ENCODE peak calls at places on chromosome 20, in ten cellular contexts. U, Z, V, O, X, D, I, A, R and G are unnamed samples.

GRCh38 chr20:49964964-49965780 is 17.6 kb upstream of the SNAI1 start:
- DNase-seq in U (no peak), Z (peak; percentile 78), V (no peak), O (peak; percentile 15), X (no peak), D (no peak), I (no peak), A (no peak), R (no peak), G (no peak)

GRCh38 chr20:3786126-3786484 is 435 bp downstream of the CENPB start:
- DNase-seq in U (no peak), Z (peak; percentile 73), V (peak; percentile 77), O (peak; percentile 69), X (peak; percentile 58), D (peak; percentile 50), I (peak; percentile 84), A (peak; percentile 77), R (peak; percentile 52), G (no peak)

GRCh38 chr20:33604084-33604990 is 57.8 kb upstream of the C20orf144 start:
- DNase-seq in U (no peak), Z (no peak), V (no peak), O (no peak), X (no peak), D (no peak), I (no peak), A (no peak), R (no peak), G (no peak)

GRCh38 chr20:49669601-49670189 is 44.0 kb downstream of the B4GALT5 start:
- DNase-seq in U (no peak), Z (no peak), V (no peak), O (no peak), X (no peak), D (no peak), I (no peak), A (no peak), R (no peak), G (no peak)

GRCh38 chr20:22999756-23000155 is 35.4 kb upstream of the SSTR4 start:
- DNase-seq in U (no peak), Z (no peak), V (no peak), O (no peak), X (no peak), D (no peak), I (no peak), A (no peak), R (no peak), G (no peak)

GRCh38 chr20:8330785-8331699 is 199.0 kb downstream of the PLCB1 start:
- DNase-seq in U (no peak), Z (no peak), V (no peak), O (peak; percentile 65), X (no peak), D (no peak), I (no peak), A (no peak), R (no peak), G (no peak)

GRCh38 chr20:60035486-60035885 is 77.3 kb downstream of the CDH26 start:
- DNase-seq in U (no peak), Z (no peak), V (no peak), O (no peak), X (no peak), D (no peak), I (no peak), A (no peak), R (no peak), G (no peak)

GRCh38 chr20:59207742-59208357 is 44.2 kb downstream of the ZNF831 start:
- DNase-seq in U (no peak), Z (peak; percentile 50), V (no peak), O (no peak), X (peak; percentile 46), D (peak; percentile 87), I (peak; percentile 75), A (peak; percentile 75), R (peak; percentile 23), G (peak; percentile 52)

GRCh38 chr20:51381557-51381956 is 161.0 kb downstream of the NFATC2 start:
- DNase-seq in U (no peak), Z (no peak), V (no peak), O (no peak), X (no peak), D (no peak), I (peak; percentile 40), A (no peak), R (no peak), G (no peak)
- H3K4me3 ChIP-seq in U (no peak overlapping the region), Z (no peak overlapping the region), V (no peak overlapping the region), O (no peak overlapping the region), X (no peak overlapping the region), D (no peak overlapping the region), I (no peak overlapping the region), A (no peak overlapping the region), R (no peak overlapping the region), G (no peak overlapping the region)

GRCh38 chr20:653590-654426 is 808 bp upstream of the SRXN1 start:
- DNase-seq in U (no peak), Z (no peak), V (no peak), O (no peak), X (no peak), D (no peak), I (no peak), A (no peak), R (no peak), G (no peak)

GRCh38 chr20:651713-652610 is 1.0 kb downstream of the SRXN1 start:
- DNase-seq in U (no peak), Z (no peak), V (no peak), O (no peak), X (no peak), D (no peak), I (no peak), A (no peak), R (no peak), G (no peak)

GRCh38 chr20:654427-654770 is 1.4 kb upstream of the SRXN1 start:
- DNase-seq in U (no peak), Z (no peak), V (no peak), O (no peak), X (no peak), D (no peak), I (no peak), A (no peak), R (no peak), G (no peak)

GRCh38 chr20:652611-653109 is 340 bp downstream of the SRXN1 start:
- DNase-seq in U (no peak), Z (no peak), V (no peak), O (peak; percentile 52), X (no peak), D (no peak), I (peak; percentile 79), A (peak; percentile 66), R (peak; percentile 25), G (peak; percentile 17)

DNA sequence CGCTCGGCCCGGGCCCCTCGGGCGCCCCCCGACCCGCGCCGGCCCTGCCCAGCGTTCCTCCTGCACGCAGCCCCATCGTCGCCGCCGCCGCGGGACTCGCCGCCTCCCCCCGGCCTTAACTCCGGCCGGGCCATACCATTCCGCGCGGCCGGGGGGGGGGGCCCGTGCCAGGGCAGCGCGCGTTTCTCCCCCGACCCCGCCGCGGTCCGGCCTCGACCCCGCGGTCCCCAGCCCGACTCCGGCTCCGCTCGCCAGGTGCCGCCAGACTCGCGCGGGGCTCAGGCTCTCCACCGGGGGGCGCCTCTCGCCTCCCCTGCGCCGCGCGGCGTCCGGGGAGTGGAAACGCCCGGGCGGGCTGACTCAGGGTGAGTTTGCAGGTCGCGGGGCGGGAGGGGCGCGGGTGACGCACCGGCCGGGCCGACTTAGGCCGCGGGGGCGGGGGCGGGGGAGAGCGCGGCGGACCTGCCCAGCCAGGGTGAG is at the start of gene SRXN1:
- DNase-seq in U (peak; percentile 36), Z (peak; percentile 97), V (peak; percentile 93), O (peak; percentile 95), X (peak; percentile 94), D (peak; percentile 79), I (peak; percentile 97), A (peak; percentile 95), R (peak; percentile 93), G (peak; percentile 91)
- TF ChIP-seq CTCF in U (peak; percentile 38), Z (peak; percentile 53), V (peak; percentile 86), O (peak; percentile 26), X (peak; percentile 51), D (peak; percentile 70), I (peak; percentile 46), A (peak; percentile 49), R (peak; percentile 42), G (peak; percentile 61)

GRCh38 chr20:728022-728944 is 40.0 kb downstream of the SLC52A3 start:
- DNase-seq in U (no peak), Z (peak; percentile 95), V (peak; percentile 54), O (peak; percentile 37), X (peak; percentile 33), D (peak; percentile 43), I (peak; percentile 76), A (peak; percentile 55), R (no peak), G (peak; percentile 63)
- H3K27me3 ChIP-seq in U (peaks cover 24% of the 10 kb centered on the region), Z (peaks cover 14% of the 10 kb centered on the region), V (no peaks in the 10 kb centered on the region), O (peaks cover 24% of the 10 kb centered on the region), X (peaks cover 52% of the 10 kb centered on the region), D (peaks cover 4% of the 10 kb centered on the region), I (peaks cover 55% of the 10 kb centered on the region), A (peaks cover 69% of the 10 kb centered on the region), R (peaks cover 12% of the 10 kb centered on the region), G (peaks cover 29% of the 10 kb centered on the region)

DNA sequence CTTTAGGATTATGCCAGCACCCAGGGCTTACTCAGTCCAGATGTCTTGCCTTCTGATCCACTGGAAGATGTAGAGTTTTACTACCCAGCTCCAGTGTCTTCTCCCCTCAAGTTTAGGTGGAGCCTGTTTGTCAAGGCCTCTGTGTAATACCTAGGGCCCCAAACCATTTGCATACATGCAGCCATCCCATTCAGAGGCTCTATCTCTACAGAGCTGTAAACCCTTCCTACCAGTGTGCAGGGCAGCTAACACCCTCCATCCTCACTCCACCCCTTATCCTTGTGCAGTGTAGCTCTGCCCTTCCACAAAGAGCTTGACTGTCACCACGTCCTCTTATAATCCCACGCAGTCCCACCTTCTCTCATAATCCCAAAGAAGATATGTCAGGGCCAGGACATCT is 84.8 kb upstream of the SHLD1 start:
- DNase-seq in U (no peak), Z (no peak), V (no peak), O (no peak), X (no peak), D (no peak), I (no peak), A (no peak), R (no peak), G (no peak)
- H3K4me3 ChIP-seq in U (no peak overlapping the region), Z (no peak overlapping the region), V (no peak overlapping the region), O (no peak overlapping the region), X (no peak overlapping the region), D (no peak overlapping the region), I (no peak overlapping the region), A (no peak overlapping the region), R (no peak overlapping the region), G (no peak overlapping the region)

GRCh38 chr20:53956013-53956715 is 114.2 kb downstream of the BCAS1 start:
- DNase-seq in U (no peak), Z (no peak), V (no peak), O (no peak), X (no peak), D (no peak), I (no peak), A (no peak), R (no peak), G (no peak)

GRCh38 chr20:53958240-53958639 is 112.2 kb downstream of the BCAS1 start:
- DNase-seq in U (no peak), Z (no peak), V (no peak), O (no peak), X (no peak), D (no peak), I (no peak), A (no peak), R (no peak), G (no peak)

GRCh38 chr20:53959849-53960585 is 110.4 kb downstream of the BCAS1 start:
- DNase-seq in U (no peak), Z (no peak), V (no peak), O (peak; percentile 36), X (no peak), D (no peak), I (no peak), A (no peak), R (no peak), G (no peak)

GRCh38 chr20:53954734-53955658 is 115.4 kb downstream of the BCAS1 start:
- DNase-seq in U (no peak), Z (no peak), V (no peak), O (no peak), X (no peak), D (no peak), I (no peak), A (no peak), R (no peak), G (no peak)

GRCh38 chr20:53957421-53958172 is 112.8 kb downstream of the BCAS1 start:
- DNase-seq in U (no peak), Z (no peak), V (no peak), O (peak; percentile 90), X (no peak), D (no peak), I (no peak), A (no peak), R (no peak), G (no peak)
- TF ChIP-seq CTCF in U (no peak), Z (peak; percentile 47), V (no peak), O (no peak), X (no peak), D (no peak), I (no peak), A (no peak), R (peak; percentile 15), G (no peak)